ENCODE peak calls at places on chromosomes 3 and 15, in eight cellular contexts. R is AG10803, Y is skeletal muscle cell, B is AG09309, C is astrocyte of the spinal cord, W is kidney, K is aorta, D is mesenchymal stem cell. T is an unnamed sample.

GRCh38 chr3:64913515-64913914 is 225.7 kb upstream of the ADAMTS9 start:
- DNase-seq in R (no peak), Y (no peak), B (no peak), C (no peak), W (no peak), K (no peak), D (no peak), T (no peak)

GRCh38 chr3:47664519-47664918 is 85.9 kb upstream of the CSPG5 start:
- DNase-seq in R (peak), Y (no peak), B (peak), C (peak), W (no peak), K (no peak), D (peak), T (peak)

GRCh38 chr3:114308830-114309229 is 15.0 kb downstream of the TIGIT start:
- DNase-seq in R (no peak), Y (no peak), B (no peak), C (no peak), W (no peak), K (no peak), D (no peak), T (no peak)

GRCh38 chr3:145088917-145089316 is 1072.1 kb downstream of the PLOD2 start:
- DNase-seq in R (no peak), Y (no peak), B (no peak), C (no peak), W (no peak), K (no peak), D (no peak), T (no peak)

GRCh38 chr15:34799825-34800168 is 4.4 kb upstream of the ACTC1 start:
- DNase-seq in R (no peak), Y (no peak), B (no peak), C (no peak), W (no peak), K (no peak), D (no peak), T (no peak)

GRCh38 chr3:71955549-71956373 is 170.8 kb upstream of the PROK2 start:
- DNase-seq in R (peak), Y (peak), B (peak), C (peak), W (peak), K (peak), D (peak), T (peak)

GRCh38 chr3:160980740-160981139 is 124.4 kb downstream of the B3GALNT1 start:
- DNase-seq in R (no peak), Y (no peak), B (no peak), C (no peak), W (no peak), K (no peak), D (no peak), T (no peak)

GRCh38 chr3:66393486-66394260 is 107.1 kb downstream of the LRIG1 start:
- DNase-seq in R (peak), Y (peak), B (peak), C (peak), W (no peak), K (no peak), D (peak), T (peak)

GRCh38 chr15:62769604-62770003 is 272.9 kb upstream of the TPM1 start:
- DNase-seq in R (peak), Y (peak), B (peak), C (peak), W (no peak), K (no peak), D (peak), T (peak)

GRCh38 chr3:43674345-43675085 is 16.2 kb upstream of the ABHD5 start:
- DNase-seq in R (no peak), Y (no peak), B (no peak), C (no peak), W (no peak), K (no peak), D (no peak), T (no peak)

GRCh38 chr3:112647122-112647521 is 6.2 kb upstream of the CCDC80 start:
- DNase-seq in R (peak), Y (peak), B (peak), C (peak), W (no peak), K (no peak), D (peak), T (peak)

GRCh38 chr3:123713211-123713610 is 128.4 kb upstream of the HACD2 start:
- DNase-seq in R (no peak), Y (no peak), B (no peak), C (no peak), W (no peak), K (peak), D (no peak), T (no peak)

GRCh38 chr3:170278632-170279031 is 56.4 kb downstream of the PRKCI start:
- DNase-seq in R (no peak), Y (no peak), B (no peak), C (no peak), W (no peak), K (no peak), D (no peak), T (no peak)

GRCh38 chr15:82646250-82647044 is 716 bp downstream of the CPEB1 start:
- DNase-seq in R (no peak), Y (no peak), B (no peak), C (no peak), W (peak), K (no peak), D (no peak), T (no peak)

GRCh38 chr3:44355634-44356033 is 17.1 kb downstream of the TCAIM start:
- DNase-seq in R (peak), Y (peak), B (peak), C (peak), W (no peak), K (no peak), D (peak), T (peak)

GRCh38 chr15:101397521-101398003 is 91.9 kb downstream of the PCSK6 start:
- DNase-seq in R (no peak), Y (no peak), B (no peak), C (no peak), W (no peak), K (no peak), D (no peak), T (no peak)

GRCh38 chr3:141529256-141530132 is 42.7 kb downstream of the RASA2 start:
- DNase-seq in R (no peak), Y (no peak), B (no peak), C (no peak), W (no peak), K (no peak), D (peak), T (no peak)

GRCh38 chr3:38916706-38917105 is 100.7 kb upstream of the SCN10A start:
- DNase-seq in R (peak), Y (no peak), B (peak), C (peak), W (no peak), K (no peak), D (peak), T (no peak)

GRCh38 chr15:59313703-59314332 is 58.9 kb downstream of the MYO1E start:
- DNase-seq in R (no peak), Y (peak), B (no peak), C (peak), W (peak), K (peak), D (no peak), T (peak)

GRCh38 chr3:15420871-15421270 is 6.5 kb downstream of the METTL6 start:
- DNase-seq in R (no peak), Y (no peak), B (no peak), C (no peak), W (no peak), K (no peak), D (peak), T (no peak)

GRCh38 chr3:139906441-139906840 is 28.5 kb upstream of the CLSTN2 start:
- DNase-seq in R (peak), Y (peak), B (no peak), C (peak), W (no peak), K (no peak), D (peak), T (no peak)

GRCh38 chr15:90367578-90367977 is 15.5 kb downstream of the ZNF774 start:
- DNase-seq in R (peak), Y (no peak), B (no peak), C (no peak), W (no peak), K (no peak), D (peak), T (peak)

GRCh38 chr3:194134231-194134756 is 1.7 kb upstream of the HES1 start:
- DNase-seq in R (no peak), Y (no peak), B (no peak), C (no peak), W (no peak), K (peak), D (peak), T (no peak)

GRCh38 chr15:76328962-76329361 is 7.6 kb upstream of the ISL2 start:
- DNase-seq in R (no peak), Y (no peak), B (no peak), C (no peak), W (no peak), K (no peak), D (no peak), T (no peak)

GRCh38 chr15:30885814-30886213 is 17.9 kb upstream of the FAN1 start:
- DNase-seq in R (peak), Y (no peak), B (no peak), C (peak), W (no peak), K (no peak), D (peak), T (peak)

GRCh38 chr3:106792716-106793115 is 584.5 kb upstream of the CCDC54 start:
- DNase-seq in R (no peak), Y (no peak), B (no peak), C (no peak), W (no peak), K (no peak), D (peak), T (peak)

GRCh38 chr3:64174328-64174727 is 50.9 kb downstream of the PRICKLE2 start:
- DNase-seq in R (peak), Y (no peak), B (no peak), C (no peak), W (no peak), K (no peak), D (no peak), T (no peak)

GRCh38 chr3:177037241-177037640 is 160.0 kb downstream of the TBL1XR1 start:
- DNase-seq in R (no peak), Y (no peak), B (no peak), C (no peak), W (no peak), K (no peak), D (peak), T (no peak)

GRCh38 chr3:58874248-58874741 is 175.5 kb downstream of the CFAP20DC start:
- DNase-seq in R (peak), Y (no peak), B (no peak), C (peak), W (no peak), K (no peak), D (peak), T (no peak)

DNA sequence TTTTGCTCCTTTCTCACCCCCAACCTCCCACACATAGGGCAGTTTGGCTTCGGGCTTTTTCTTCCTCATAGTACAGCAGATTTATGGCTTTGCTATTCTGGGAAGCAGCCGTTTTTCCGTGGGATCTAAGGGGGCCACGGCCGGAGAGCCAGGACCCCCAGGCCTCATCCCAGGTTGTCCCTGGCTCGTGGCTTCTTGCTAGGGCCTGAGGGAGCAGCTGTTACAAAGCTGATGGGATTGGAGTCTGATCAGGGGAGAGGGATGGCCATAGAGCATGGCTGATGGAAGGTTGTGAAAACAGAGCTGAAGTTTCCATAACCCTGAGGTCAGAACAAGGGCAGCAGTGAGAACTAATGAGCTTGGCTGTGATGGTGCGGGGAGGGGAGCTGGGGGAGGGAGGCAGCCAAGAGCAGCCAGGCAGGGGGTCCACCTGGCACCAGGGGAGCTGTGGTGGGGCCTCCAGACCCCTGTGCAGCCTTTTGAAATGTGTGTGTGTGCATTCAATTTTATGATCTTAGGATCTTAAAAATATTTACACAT is 63.0 kb downstream of the LINGO1 start:
- DNase-seq in R (no peak), Y (no peak), B (no peak), C (no peak), W (peak), K (no peak), D (peak), T (peak)
- H3K4me3 ChIP-seq in R (no peak), Y (no peak), B (no peak), C (no peak), W (no peak), K (no peak), D (no peak), T (peak)

DNA sequence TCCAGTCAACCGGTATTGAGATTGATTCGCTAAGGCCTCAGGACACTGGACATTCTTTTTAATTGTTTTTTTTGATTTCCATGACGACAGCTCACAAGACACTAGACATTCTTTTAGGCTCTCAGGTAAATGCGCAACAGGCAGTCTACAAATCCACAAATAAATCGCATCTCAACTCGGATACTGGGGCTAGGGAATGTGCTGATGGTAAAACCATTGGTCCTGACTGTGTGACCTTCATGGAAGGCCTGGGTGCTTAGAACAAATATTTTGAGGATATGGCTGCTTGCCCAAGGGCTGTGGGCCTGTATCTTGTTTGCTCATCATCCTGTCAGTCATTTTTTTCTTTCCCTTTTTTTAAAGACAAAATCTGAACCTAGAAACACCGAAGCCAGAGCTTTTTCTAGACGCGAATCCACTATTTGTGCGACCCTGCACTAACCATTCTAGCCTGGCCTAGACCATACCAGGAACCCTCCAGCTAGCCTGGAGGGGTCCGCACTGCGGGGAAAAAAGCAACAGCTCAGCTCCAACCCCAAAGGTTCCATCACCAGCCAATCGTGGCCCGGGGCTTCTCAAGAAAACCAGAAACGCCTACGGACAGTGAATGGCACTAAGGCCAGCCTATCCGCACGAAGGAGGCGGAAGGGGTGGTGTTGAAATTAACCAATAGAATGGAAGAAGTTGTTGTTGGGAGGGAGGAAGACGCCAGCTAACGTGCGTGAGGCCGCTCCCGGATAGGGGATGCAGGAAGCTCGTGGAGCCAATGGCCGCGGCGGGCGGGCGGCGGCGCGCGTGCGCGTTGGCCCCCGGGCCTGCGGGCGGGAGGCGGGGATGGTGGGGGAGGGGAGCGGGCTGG is 18.1 kb upstream of the CHD2 start:
- DNase-seq in R (peak), Y (peak), B (peak), C (peak), W (peak), K (peak), D (peak), T (peak)
- H3K4me3 ChIP-seq in R (peak), Y (peak), B (peak), C (peak), W (peak), K (peak), D (peak), T (peak)

GRCh38 chr3:126870608-126871210 is 112.2 kb upstream of the PLXNA1 start:
- DNase-seq in R (no peak), Y (peak), B (no peak), C (no peak), W (no peak), K (no peak), D (no peak), T (peak)

GRCh38 chr3:126866175-126866759 is 116.6 kb upstream of the PLXNA1 start:
- DNase-seq in R (no peak), Y (no peak), B (no peak), C (no peak), W (no peak), K (no peak), D (no peak), T (no peak)

GRCh38 chr3:126872701-126873100 is 110.2 kb upstream of the PLXNA1 start:
- DNase-seq in R (no peak), Y (no peak), B (no peak), C (no peak), W (no peak), K (no peak), D (peak), T (no peak)

GRCh38 chr3:126865736-126866135 is 117.2 kb upstream of the PLXNA1 start:
- DNase-seq in R (no peak), Y (no peak), B (no peak), C (no peak), W (no peak), K (no peak), D (no peak), T (no peak)

DNA sequence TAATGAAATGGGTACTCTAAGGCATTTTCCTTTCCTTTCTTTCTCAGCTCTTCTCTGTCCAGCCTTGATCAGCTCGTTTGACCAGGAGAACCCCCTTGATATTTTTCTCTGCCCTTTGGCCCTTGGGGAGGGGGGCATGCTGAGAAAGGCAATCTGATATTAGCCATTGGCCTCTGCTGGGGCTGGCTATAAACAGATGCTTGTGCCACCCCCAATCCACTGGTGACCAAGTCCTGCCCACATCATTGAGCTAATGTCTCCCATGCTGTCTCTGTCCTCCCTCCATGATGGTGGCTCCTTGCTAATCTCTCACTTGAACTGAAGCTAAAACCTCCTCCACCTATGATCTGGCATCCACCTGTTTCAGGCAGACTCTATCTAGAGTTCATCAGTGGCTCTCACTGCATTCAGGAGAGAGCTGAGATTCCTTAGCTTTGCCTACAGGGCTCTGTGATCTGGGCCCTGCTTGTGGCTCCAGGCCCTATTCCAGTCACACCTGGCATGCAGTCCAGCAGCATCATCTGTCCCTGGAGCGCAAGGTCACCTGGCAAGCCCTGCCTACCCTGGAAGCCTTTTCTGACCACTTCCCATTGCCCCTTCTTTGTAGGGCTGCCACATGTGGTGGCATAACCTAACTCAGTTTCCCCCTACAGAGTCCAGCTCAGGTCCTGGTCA is 115.3 kb upstream of the PLXNA1 start:
- DNase-seq in R (no peak), Y (no peak), B (no peak), C (no peak), W (no peak), K (no peak), D (no peak), T (no peak)
- H3K4me3 ChIP-seq in R (no peak), Y (no peak), B (no peak), C (no peak), W (no peak), K (no peak), D (no peak), T (no peak)

GRCh38 chr15:67061811-67062348 is 3.5 kb upstream of the SMAD3 start:
- DNase-seq in R (no peak), Y (no peak), B (no peak), C (no peak), W (no peak), K (no peak), D (no peak), T (no peak)

GRCh38 chr15:67063689-67064606 is 1.5 kb upstream of the SMAD3 start:
- DNase-seq in R (no peak), Y (no peak), B (no peak), C (peak), W (peak), K (no peak), D (peak), T (no peak)

GRCh38 chr15:67054676-67055075 is 10.7 kb upstream of the SMAD3 start:
- DNase-seq in R (no peak), Y (no peak), B (no peak), C (no peak), W (no peak), K (no peak), D (no peak), T (no peak)

GRCh38 chr15:67062365-67062985 is 2.9 kb upstream of the SMAD3 start:
- DNase-seq in R (no peak), Y (no peak), B (no peak), C (no peak), W (no peak), K (no peak), D (no peak), T (no peak)

DNA sequence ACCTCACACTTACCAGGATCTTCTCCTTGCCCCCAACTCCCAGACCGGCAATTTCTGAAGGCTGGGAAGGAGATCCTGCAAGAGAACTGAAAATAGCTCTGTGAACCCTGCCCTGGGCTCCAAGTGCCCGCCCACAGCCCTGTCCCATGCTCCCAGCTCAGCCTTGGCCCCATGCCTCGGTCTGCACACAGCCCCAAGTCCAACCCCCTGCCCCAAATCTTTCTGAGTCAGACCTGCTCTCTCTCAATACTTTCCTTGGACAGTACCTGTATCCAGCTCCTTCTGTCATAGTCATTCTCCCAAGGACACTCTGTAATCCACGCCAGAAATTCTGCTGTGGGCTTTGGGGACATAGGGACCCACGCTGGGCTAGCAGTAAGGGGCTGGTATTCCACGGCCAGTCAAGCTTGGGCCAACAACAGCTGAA is 6.3 kb upstream of the SMAD3 start:
- DNase-seq in R (no peak), Y (no peak), B (no peak), C (no peak), W (peak), K (peak), D (no peak), T (no peak)
- H3K4me3 ChIP-seq in R (no peak), Y (no peak), B (no peak), C (no peak), W (peak), K (no peak), D (no peak), T (no peak)

T was measured in fibroblast of pulmonary artery.